ENCODE peak calls at places on chromosome 7, in five cellular contexts. M, I, Y, J and Q are unnamed samples.

GRCh38 chr7:138608292-138608691 is 92.9 kb downstream of the SVOPL start:
- DNase-seq in M (no peak), I (no peak), Y (no peak), J (peak; percentile 22), Q (no peak)

GRCh38 chr7:39733881-39734571 is 110.7 kb downstream of the RALA start:
- DNase-seq in M (no peak), I (no peak), Y (no peak), J (no peak), Q (no peak)

GRCh38 chr7:46173526-46174191 is 252.6 kb upstream of the IGFBP3 start:
- DNase-seq in M (no peak), I (no peak), Y (peak; percentile 79), J (no peak), Q (peak; percentile 54)

GRCh38 chr7:2622869-2623697 is 8.7 kb upstream of the TTYH3 start:
- DNase-seq in M (no peak), I (peak; percentile 77), Y (no peak), J (no peak), Q (no peak)

GRCh38 chr7:69395072-69395714 is 203.1 kb upstream of the AUTS2 start:
- DNase-seq in M (no peak), I (no peak), Y (no peak), J (no peak), Q (no peak)

GRCh38 chr7:18119985-18120384 is 92.3 kb upstream of the PRPS1L1 start:
- DNase-seq in M (no peak), I (no peak), Y (no peak), J (no peak), Q (peak; percentile 16)

GRCh38 chr7:66164356-66164755 is 40.8 kb upstream of the TPST1 start:
- DNase-seq in M (no peak), I (no peak), Y (no peak), J (no peak), Q (peak; percentile 91)

GRCh38 chr7:98520356-98520932 is 96.6 kb upstream of the NPTX2 start:
- DNase-seq in M (no peak), I (no peak), Y (peak; percentile 61), J (no peak), Q (no peak)

GRCh38 chr7:45086348-45087065 is 2.3 kb downstream of the NACAD start:
- DNase-seq in M (no peak), I (no peak), Y (no peak), J (peak; percentile 42), Q (no peak)

GRCh38 chr7:117459735-117460134 is 20.1 kb upstream of the CFTR start:
- DNase-seq in M (no peak), I (no peak), Y (no peak), J (no peak), Q (no peak)

GRCh38 chr7:31126976-31127375 is 74.9 kb downstream of the ADCYAP1R1 start:
- DNase-seq in M (no peak), I (no peak), Y (no peak), J (no peak), Q (peak; percentile 19)

GRCh38 chr7:100791881-100792666 is 35.2 kb downstream of the EPHB4 start:
- DNase-seq in M (no peak), I (no peak), Y (no peak), J (no peak), Q (no peak)

GRCh38 chr7:44964384-44964830 is 14.4 kb downstream of the MYO1G start:
- DNase-seq in M (no peak), I (no peak), Y (no peak), J (peak; percentile 48), Q (no peak)

GRCh38 chr7:55516399-55516798 is 55.9 kb downstream of the VOPP1 start:
- DNase-seq in M (no peak), I (no peak), Y (no peak), J (no peak), Q (no peak)

GRCh38 chr7:100220833-100221718 is 1.3 kb downstream of the PVRIG start:
- DNase-seq in M (no peak), I (no peak), Y (no peak), J (peak; percentile 84), Q (no peak)

GRCh38 chr7:140218656-140219055 is 41.9 kb upstream of the KDM7A start:
- DNase-seq in M (no peak), I (no peak), Y (no peak), J (no peak), Q (no peak)

GRCh38 chr7:93359520-93360198 is 127.5 kb downstream of the VPS50 start:
- DNase-seq in M (no peak), I (no peak), Y (no peak), J (no peak), Q (peak; percentile 49)

GRCh38 chr7:90511776-90512175 is 42.3 kb downstream of the PTTG1IP2 start:
- DNase-seq in M (no peak), I (no peak), Y (no peak), J (no peak), Q (no peak)

GRCh38 chr7:47198159-47198558 is 383.8 kb downstream of the TNS3 start:
- DNase-seq in M (no peak), I (no peak), Y (no peak), J (no peak), Q (no peak)

GRCh38 chr7:96300487-96300886 is 21.4 kb downstream of the SLC25A13 start:
- DNase-seq in M (no peak), I (no peak), Y (no peak), J (no peak), Q (no peak)

GRCh38 chr7:5892498-5892897 is 6.0 kb upstream of the CCZ1 start:
- DNase-seq in M (no peak), I (no peak), Y (no peak), J (no peak), Q (no peak)

GRCh38 chr7:48943279-48943990 is 19.1 kb downstream of the CDC14C start:
- DNase-seq in M (no peak), I (no peak), Y (no peak), J (no peak), Q (no peak)

GRCh38 chr7:91946549-91946948 is 5.9 kb downstream of the AKAP9 start:
- DNase-seq in M (no peak), I (no peak), Y (no peak), J (no peak), Q (no peak)

GRCh38 chr7:47816647-47817046 is 131.6 kb downstream of the PKD1L1 start:
- DNase-seq in M (no peak), I (no peak), Y (no peak), J (no peak), Q (no peak)

GRCh38 chr7:45217358-45217757 is 59.8 kb downstream of the RAMP3 start:
- DNase-seq in M (no peak), I (no peak), Y (no peak), J (no peak), Q (no peak)

GRCh38 chr7:83305027-83305426 is 142.3 kb upstream of the PCLO start:
- DNase-seq in M (no peak), I (no peak), Y (no peak), J (no peak), Q (no peak)

GRCh38 chr7:42993038-42993437 is 60.9 kb downstream of the MRPL32 start:
- DNase-seq in M (no peak), I (no peak), Y (no peak), J (no peak), Q (no peak)
- TF ChIP-seq CTCF in M (no peak), I (no peak), Y (no peak), J (no peak), Q (no peak)

GRCh38 chr7:151087247-151088018 is 1.2 kb downstream of the AGAP3 start:
- DNase-seq in M (peak; percentile 79), I (peak; percentile 76), Y (peak; percentile 51), J (peak; percentile 70), Q (peak; percentile 64)
- TF ChIP-seq CTCF in M (peak; percentile 33), I (peak; percentile 42), Y (no peak), J (peak; percentile 59), Q (peak; percentile 28)

DNA sequence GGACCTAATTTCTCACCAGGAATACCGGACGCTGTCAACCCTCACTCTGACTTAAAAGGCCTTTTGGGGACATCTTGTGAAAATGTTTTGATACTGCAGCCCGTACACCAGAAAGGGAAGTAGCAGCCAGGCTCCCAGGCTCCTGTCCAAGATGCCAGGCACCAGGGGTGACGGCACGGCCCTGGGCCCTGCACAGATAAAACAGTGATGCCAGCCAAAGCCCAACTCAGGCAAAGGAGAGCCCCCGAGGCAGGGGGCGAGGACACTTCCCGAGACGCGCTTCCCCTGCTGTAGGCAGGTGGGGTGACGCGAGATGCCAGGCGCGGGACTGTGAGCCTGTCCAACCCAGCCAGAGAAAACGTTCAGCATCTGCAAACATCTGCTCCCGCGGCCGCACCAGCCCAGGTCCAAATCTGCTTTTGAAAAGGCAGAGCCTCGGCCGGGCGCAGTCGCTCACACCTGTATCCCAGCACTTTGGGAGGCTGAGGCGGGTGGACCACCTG is 15.7 kb downstream of the ZFAND2A start:
- DNase-seq in M (peak; percentile 77), I (peak; percentile 49), Y (peak; percentile 66), J (peak; percentile 68), Q (peak; percentile 90)
- TF ChIP-seq CTCF in M (peak; percentile 54), I (peak; percentile 17), Y (no peak), J (peak; percentile 43), Q (peak; percentile 81)

GRCh38 chr7:153193144-153193595 is 433.6 kb downstream of the ACTR3B start:
- DNase-seq in M (no peak), I (peak; percentile 57), Y (peak; percentile 61), J (peak; percentile 54), Q (peak; percentile 52)
- TF ChIP-seq CTCF in M (no peak), I (peak; percentile 57), Y (peak; percentile 36), J (peak; percentile 54), Q (no peak)

GRCh38 chr7:74365320-74366022 is 76.3 kb downstream of the CLIP2 start:
- DNase-seq in M (peak; percentile 75), I (no peak), Y (peak; percentile 88), J (no peak), Q (peak; percentile 44)

GRCh38 chr7:74360008-74360407 is 70.8 kb downstream of the CLIP2 start:
- DNase-seq in M (no peak), I (no peak), Y (no peak), J (no peak), Q (no peak)

GRCh38 chr7:74362262-74362661 is 73.1 kb downstream of the CLIP2 start:
- DNase-seq in M (no peak), I (no peak), Y (no peak), J (no peak), Q (no peak)

DNA sequence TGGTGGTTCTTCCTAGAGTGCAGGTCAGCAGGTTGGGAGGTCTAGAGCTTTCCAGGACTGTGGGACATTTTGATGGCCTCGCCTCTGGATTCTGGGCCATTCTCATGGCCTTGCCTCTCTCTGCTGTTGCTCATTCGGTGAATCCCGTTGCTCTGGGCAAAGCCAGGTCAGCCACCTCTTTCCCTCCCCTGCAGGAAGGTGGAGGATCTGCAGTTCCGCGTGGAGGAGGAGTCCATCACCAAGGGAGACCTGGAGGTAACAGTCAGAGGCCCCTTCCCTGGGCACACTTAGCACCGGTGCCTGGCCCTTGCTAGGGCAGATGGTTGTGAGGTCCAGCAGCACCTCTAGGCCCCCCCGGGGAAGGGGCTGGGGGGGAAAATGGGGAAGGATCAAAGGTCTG is 74.9 kb downstream of the CLIP2 start:
- DNase-seq in M (no peak), I (no peak), Y (no peak), J (no peak), Q (no peak)
- TF ChIP-seq CTCF in M (no peak), I (no peak), Y (no peak), J (no peak), Q (no peak)

GRCh38 chr7:151631149-151631967 is 111.7 kb upstream of the RHEB start:
- DNase-seq in M (no peak), I (no peak), Y (peak; percentile 31), J (no peak), Q (no peak)
- TF ChIP-seq CTCF in M (no peak), I (no peak), Y (no peak), J (no peak), Q (no peak)